ENCODE peak calls at places on chromosomes 6 and 20, in four cellular contexts. C is epithelial cell of prostate; M is right lobe of liver; Y is activated CD8-positive, alpha-beta T cell treated with anti-CD3 and anti-CD28 coated beads for 36 hours. O is an unnamed sample.

GRCh38 chr6:47836046-47836445 is 54.2 kb downstream of the OPN5 start:
- DNase-seq in Y (no peak), C (no peak), M (no peak), O (no peak)

GRCh38 chr6:121055572-121056163 is 278.6 kb downstream of the TBC1D32 start:
- DNase-seq in C (no peak), M (no peak), Y (no peak), O (no peak)

GRCh38 chr6:20833881-20834515 is 299.7 kb downstream of the CDKAL1 start:
- DNase-seq in Y (no peak), M (no peak), C (no peak), O (no peak)

GRCh38 chr6:113570651-113571050 is 286.5 kb upstream of the MARCKS start:
- DNase-seq in M (no peak), C (no peak), Y (no peak), O (no peak)

GRCh38 chr6:31922942-31923341 is 4.6 kb upstream of the C2 start:
- DNase-seq in Y (peak; percentile 65), C (no peak), M (no peak), O (no peak)

GRCh38 chr6:142171351-142171750 is 24.3 kb downstream of the VTA1 start:
- DNase-seq in Y (no peak), M (no peak), C (no peak), O (no peak)

GRCh38 chr20:58044286-58044685 is 184.2 kb downstream of the ANKRD60 start:
- DNase-seq in M (no peak), C (no peak), Y (no peak), O (no peak)

GRCh38 chr6:90120327-90120726 is 176.3 kb downstream of the BACH2 start:
- DNase-seq in Y (no peak), M (no peak), C (no peak), O (no peak)

GRCh38 chr20:38355161-38356012 is 9.1 kb downstream of the LBP start:
- DNase-seq in Y (no peak), C (no peak), M (peak; percentile 94), O (no peak)

GRCh38 chr20:33351696-33352095 is 49.6 kb downstream of the CDK5RAP1 start:
- DNase-seq in C (no peak), Y (no peak), M (no peak), O (no peak)

GRCh38 chr6:235763-236360 is 56.4 kb upstream of the DUSP22 start:
- DNase-seq in M (no peak), Y (peak; percentile 90), C (no peak), O (peak; percentile 81)

GRCh38 chr6:38043259-38043753 is 223.8 kb downstream of the ZFAND3 start:
- DNase-seq in M (no peak), C (no peak), Y (no peak), O (no peak)

GRCh38 chr6:24951831-24952299 is 16.1 kb upstream of the RIPOR2 start:
- DNase-seq in M (no peak), Y (no peak), C (no peak), O (no peak)

GRCh38 chr20:2299301-2299700 is 3.5 kb downstream of the TGM3 start:
- DNase-seq in C (no peak), Y (no peak), M (peak; percentile 96), O (no peak)

GRCh38 chr20:53129557-53129956 is 157.4 kb downstream of the TSHZ2 start:
- DNase-seq in Y (no peak), M (no peak), C (no peak), O (no peak)

GRCh38 chr20:34171640-34172039 is 59.6 kb upstream of the EIF2S2 start:
- DNase-seq in C (no peak), M (no peak), Y (no peak), O (no peak)